ENCODE peak calls at places on chromosome 3, in five cellular contexts. One of them, this sample, is unnamed.

GRCh38 chr3:146090521-146090920 is 70.5 kb downstream of the PLOD2 start:
- DNase-seq in BJ: no peak
- DNase-seq in cardiac muscle cell: no peak
- DNase-seq in neural progenitor cell: no peak
- DNase-seq in Peyer's patch: no peak
- DNase-seq in this sample: no peak

GRCh38 chr3:126555795-126556636 is 2.7 kb downstream of the C3orf22 start:
- DNase-seq in BJ: no peak
- DNase-seq in neural progenitor cell: no peak
- DNase-seq in Peyer's patch: no peak
- DNase-seq in cardiac muscle cell: no peak
- DNase-seq in this sample: no peak

GRCh38 chr3:110577856-110578255 is 493.8 kb upstream of the NECTIN3 start:
- DNase-seq in Peyer's patch: no peak
- DNase-seq in neural progenitor cell: no peak
- DNase-seq in cardiac muscle cell: no peak
- DNase-seq in BJ: no peak
- DNase-seq in this sample: no peak

GRCh38 chr3:16309558-16309957 is 44.5 kb downstream of the OXNAD1 start:
- DNase-seq in BJ: peak; percentile 3
- DNase-seq in neural progenitor cell: no peak
- DNase-seq in cardiac muscle cell: no peak
- DNase-seq in Peyer's patch: no peak
- DNase-seq in this sample: no peak

GRCh38 chr3:150081084-150081483 is 110.4 kb upstream of the PFN2 start:
- DNase-seq in cardiac muscle cell: no peak
- DNase-seq in Peyer's patch: no peak
- DNase-seq in BJ: no peak
- DNase-seq in neural progenitor cell: no peak
- DNase-seq in this sample: no peak

GRCh38 chr3:37906734-37907282 is 45.1 kb downstream of the CTDSPL start:
- DNase-seq in cardiac muscle cell: no peak
- DNase-seq in BJ: no peak
- DNase-seq in Peyer's patch: no peak
- DNase-seq in neural progenitor cell: no peak
- DNase-seq in this sample: no peak

GRCh38 chr3:172154768-172155649 is 115.6 kb downstream of the FNDC3B start:
- DNase-seq in BJ: no peak
- DNase-seq in neural progenitor cell: no peak
- DNase-seq in cardiac muscle cell: no peak
- DNase-seq in Peyer's patch: no peak
- DNase-seq in this sample: no peak

GRCh38 chr3:139586420-139587017 is 47.0 kb upstream of the RBP1 start:
- DNase-seq in Peyer's patch: no peak
- DNase-seq in neural progenitor cell: no peak
- DNase-seq in cardiac muscle cell: no peak
- DNase-seq in BJ: no peak
- DNase-seq in this sample: no peak

GRCh38 chr3:40523781-40524180 is 979 bp upstream of the ZNF621 start:
- DNase-seq in BJ: no peak
- DNase-seq in cardiac muscle cell: no peak
- DNase-seq in neural progenitor cell: peak; percentile 4
- DNase-seq in Peyer's patch: no peak
- DNase-seq in this sample: no peak

GRCh38 chr3:46194868-46195553 is 13.1 kb downstream of the CCR1 start:
- DNase-seq in Peyer's patch: no peak
- DNase-seq in cardiac muscle cell: no peak
- DNase-seq in neural progenitor cell: no peak
- DNase-seq in BJ: no peak
- DNase-seq in this sample: no peak

GRCh38 chr3:183538475-183538874 is 17.0 kb downstream of the KLHL6 start:
- DNase-seq in cardiac muscle cell: no peak
- DNase-seq in neural progenitor cell: no peak
- DNase-seq in Peyer's patch: no peak
- DNase-seq in BJ: no peak
- DNase-seq in this sample: no peak

GRCh38 chr3:102329561-102329960 is 105.3 kb upstream of the ZPLD1 start:
- DNase-seq in cardiac muscle cell: no peak
- DNase-seq in neural progenitor cell: no peak
- DNase-seq in Peyer's patch: no peak
- DNase-seq in BJ: no peak
- DNase-seq in this sample: no peak

GRCh38 chr3:9121366-9121765 is 128.1 kb downstream of the SRGAP3 start:
- DNase-seq in neural progenitor cell: no peak
- DNase-seq in cardiac muscle cell: no peak
- DNase-seq in Peyer's patch: no peak
- DNase-seq in BJ: no peak
- DNase-seq in this sample: no peak

GRCh38 chr3:1092771-1093170 is at the start of gene CNTN6:
- DNase-seq in cardiac muscle cell: peak; percentile 39
- DNase-seq in neural progenitor cell: peak; percentile 81
- DNase-seq in Peyer's patch: no peak
- DNase-seq in BJ: no peak
- DNase-seq in this sample: no peak

GRCh38 chr3:37997791-37998370 is 7.3 kb downstream of the VILL start:
- DNase-seq in BJ: no peak
- DNase-seq in neural progenitor cell: no peak
- DNase-seq in Peyer's patch: peak; percentile 54
- DNase-seq in cardiac muscle cell: no peak
- DNase-seq in this sample: peak; percentile 45

GRCh38 chr3:113340785-113341184 is 100.5 kb downstream of the CFAP44 start:
- DNase-seq in Peyer's patch: no peak
- DNase-seq in BJ: no peak
- DNase-seq in cardiac muscle cell: no peak
- DNase-seq in neural progenitor cell: no peak
- DNase-seq in this sample: no peak

GRCh38 chr3:113339616-113340244 is 101.6 kb downstream of the CFAP44 start:
- DNase-seq in BJ: no peak
- DNase-seq in Peyer's patch: no peak
- DNase-seq in neural progenitor cell: peak; percentile 6
- DNase-seq in cardiac muscle cell: no peak
- DNase-seq in this sample: no peak
- TF ChIP-seq CTCF in BJ: no peak
- TF ChIP-seq CTCF in Peyer's patch: no peak
- TF ChIP-seq CTCF in neural progenitor cell: peak; percentile 51
- TF ChIP-seq CTCF in cardiac muscle cell: peak; percentile 28
- TF ChIP-seq CTCF in this sample: peak; percentile 17

DNA sequence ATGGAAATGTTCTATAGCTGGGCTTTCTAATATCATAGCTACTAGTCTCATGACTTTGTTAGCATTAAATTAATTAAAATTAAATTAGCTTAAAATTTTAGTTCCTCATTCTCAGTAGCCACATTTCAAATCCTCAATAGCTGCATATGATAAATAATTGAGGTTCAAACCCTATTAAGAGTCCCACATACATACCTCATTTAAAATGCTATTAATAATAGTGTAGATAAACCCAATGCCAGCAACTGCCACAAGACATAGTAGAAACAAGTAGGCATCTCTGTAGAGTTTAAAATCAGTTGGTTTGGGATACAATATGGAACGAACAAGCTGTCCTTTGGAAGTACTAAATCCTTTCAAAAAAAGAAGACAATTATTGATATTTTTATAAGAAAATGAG is 39.1 kb downstream of the ATP13A3 start:
- DNase-seq in cardiac muscle cell: no peak
- DNase-seq in BJ: no peak
- DNase-seq in Peyer's patch: no peak
- DNase-seq in neural progenitor cell: no peak
- DNase-seq in this sample: no peak
- H3K36me3 ChIP-seq in cardiac muscle cell: peaks cover 92% of the 10 kb centered on the region
- H3K36me3 ChIP-seq in BJ: peaks cover 11% of the 10 kb centered on the region
- H3K36me3 ChIP-seq in Peyer's patch: no peaks in the 10 kb centered on the region
- H3K36me3 ChIP-seq in neural progenitor cell: peaks cover 36% of the 10 kb centered on the region
- H3K36me3 ChIP-seq in this sample: peaks cover 100% of the 10 kb centered on the region

GRCh38 chr3:5726618-5727017 is 539.1 kb downstream of the EDEM1 start:
- DNase-seq in BJ: no peak
- DNase-seq in neural progenitor cell: no peak
- DNase-seq in cardiac muscle cell: no peak
- DNase-seq in Peyer's patch: no peak
- DNase-seq in this sample: no peak

GRCh38 chr3:5731100-5731499 is 543.6 kb downstream of the EDEM1 start:
- DNase-seq in Peyer's patch: no peak
- DNase-seq in neural progenitor cell: no peak
- DNase-seq in BJ: no peak
- DNase-seq in cardiac muscle cell: no peak
- DNase-seq in this sample: no peak

GRCh38 chr3:5728085-5728484 is 540.6 kb downstream of the EDEM1 start:
- DNase-seq in neural progenitor cell: no peak
- DNase-seq in Peyer's patch: no peak
- DNase-seq in cardiac muscle cell: no peak
- DNase-seq in BJ: no peak
- DNase-seq in this sample: no peak

GRCh38 chr3:5732081-5732480 is 544.6 kb downstream of the EDEM1 start:
- DNase-seq in neural progenitor cell: no peak
- DNase-seq in BJ: no peak
- DNase-seq in cardiac muscle cell: no peak
- DNase-seq in Peyer's patch: no peak
- DNase-seq in this sample: no peak

DNA sequence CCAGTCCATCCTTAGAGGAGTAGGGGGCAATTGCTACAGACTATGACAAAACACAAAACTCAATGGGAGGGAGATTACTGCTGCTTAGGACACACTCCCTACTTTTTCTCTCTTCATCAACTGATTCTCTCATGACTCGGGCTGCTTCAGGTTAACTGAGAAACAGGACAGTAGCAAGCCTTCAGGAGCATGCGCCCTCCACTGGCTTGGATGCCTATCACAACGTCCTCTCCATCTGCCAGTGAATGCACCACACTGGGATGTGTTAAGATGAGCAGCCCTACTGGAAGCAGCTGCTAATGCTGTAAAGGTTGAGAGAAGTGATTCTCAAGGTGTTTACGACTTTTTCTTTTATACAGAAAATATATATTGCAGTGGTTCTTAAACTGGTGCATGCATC is 542.3 kb downstream of the EDEM1 start:
- DNase-seq in Peyer's patch: no peak
- DNase-seq in cardiac muscle cell: no peak
- DNase-seq in neural progenitor cell: no peak
- DNase-seq in BJ: no peak
- DNase-seq in this sample: no peak
- TF ChIP-seq CTCF in Peyer's patch: no peak
- TF ChIP-seq CTCF in cardiac muscle cell: no peak
- TF ChIP-seq CTCF in neural progenitor cell: no peak
- TF ChIP-seq CTCF in BJ: no peak
- TF ChIP-seq CTCF in this sample: no peak

DNA sequence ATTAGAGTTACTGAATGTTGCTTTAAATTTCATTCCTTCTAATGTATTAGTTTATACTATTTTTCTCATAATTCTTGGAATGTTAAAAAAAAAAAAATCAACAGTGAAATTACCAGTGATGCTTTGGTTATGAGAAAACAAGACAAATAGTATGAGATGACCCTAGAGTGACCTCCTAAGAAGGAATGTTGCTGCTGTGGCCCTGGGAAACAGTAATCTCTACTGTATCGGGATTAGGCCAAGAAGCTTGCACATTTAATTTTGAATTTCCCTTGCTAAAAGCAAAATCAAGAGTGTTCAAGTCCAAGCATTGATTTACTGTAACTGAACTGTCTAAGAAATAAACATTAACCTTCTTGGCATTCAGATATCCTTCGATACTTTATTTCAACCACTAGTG is 18.1 kb downstream of the TOPBP1 start:
- DNase-seq in cardiac muscle cell: no peak
- DNase-seq in neural progenitor cell: no peak
- DNase-seq in Peyer's patch: no peak
- DNase-seq in BJ: no peak
- DNase-seq in this sample: no peak
- H3K36me3 ChIP-seq in cardiac muscle cell: peaks cover 66% of the 10 kb centered on the region
- H3K36me3 ChIP-seq in neural progenitor cell: peaks cover 37% of the 10 kb centered on the region
- H3K36me3 ChIP-seq in Peyer's patch: no peaks in the 10 kb centered on the region
- H3K36me3 ChIP-seq in BJ: peaks cover 3% of the 10 kb centered on the region
- H3K36me3 ChIP-seq in this sample: peaks cover 95% of the 10 kb centered on the region

This sample was measured in RWPE2.